ENCODE peak calls at places on chromosome 7, in five cellular contexts. D is fibroblast of pulmonary artery, Z is brain microvascular endothelial cell, X is heart left ventricle, P is endothelial cell of umbilical vein. V is an unnamed sample.

GRCh38 chr7:300048-300447 is 10.1 kb downstream of the FOXL3 start:
- DNase-seq in D (no peak), P (no peak), Z (no peak), X (no peak), V (no peak)

GRCh38 chr7:15889501-15889900 is 203.0 kb upstream of the MEOX2 start:
- DNase-seq in P (peak), X (peak), D (peak), Z (peak), V (peak)

GRCh38 chr7:46695045-46695708 is 774.1 kb upstream of the IGFBP3 start:
- DNase-seq in P (no peak), X (no peak), Z (no peak), D (no peak), V (peak)

GRCh38 chr7:19519443-19519977 is 189.3 kb downstream of the POLR1F start:
- DNase-seq in Z (peak), P (no peak), X (no peak), D (peak), V (no peak)

GRCh38 chr7:2032030-2032875 is 200.5 kb downstream of the MAD1L1 start:
- DNase-seq in X (peak), P (peak), Z (no peak), D (peak), V (peak)

GRCh38 chr7:12814797-12815196 is 127.4 kb downstream of the ARL4A start:
- DNase-seq in P (no peak), D (no peak), X (no peak), Z (no peak), V (no peak)

GRCh38 chr7:56033671-56034432 is 17.4 kb downstream of the PSPH start:
- DNase-seq in D (peak), Z (peak), P (peak), X (peak), V (peak)

GRCh38 chr7:42617781-42618457 is 294.0 kb downstream of the C7orf25 start:
- DNase-seq in D (no peak), P (no peak), X (no peak), Z (no peak), V (no peak)

GRCh38 chr7:100607111-100607510 is 4.9 kb downstream of the PCOLCE start:
- DNase-seq in P (no peak), Z (peak), X (no peak), D (no peak), V (peak)

GRCh38 chr7:85890244-85890811 is 703.5 kb upstream of the SEMA3D start:
- DNase-seq in X (no peak), D (peak), Z (no peak), P (peak), V (peak)

GRCh38 chr7:76372984-76373833 is 14.4 kb upstream of the YWHAG start:
- DNase-seq in X (no peak), D (peak), P (peak), Z (peak), V (peak)

DNA sequence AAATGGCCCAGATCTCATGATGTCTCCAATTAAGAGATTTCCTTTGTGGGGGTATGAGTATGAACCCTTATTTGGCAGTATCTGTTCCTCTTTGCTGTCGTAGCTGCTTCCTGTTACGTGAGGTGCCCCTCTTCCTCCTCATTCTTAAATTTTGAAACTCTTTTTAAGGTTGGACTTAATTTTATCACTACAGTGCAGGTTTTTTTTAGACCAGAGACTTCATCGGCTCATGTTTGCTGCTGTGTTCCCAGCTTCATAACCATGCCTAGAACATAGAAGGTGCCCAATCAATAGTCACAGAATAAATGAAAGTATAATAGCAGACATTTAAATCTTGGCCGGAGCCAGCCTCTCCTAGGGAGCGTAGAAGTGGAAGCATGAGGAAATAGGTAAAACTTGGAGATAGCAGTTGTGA is 2.4 kb downstream of the MIOS start:
- DNase-seq in X (no peak), P (no peak), D (no peak), Z (no peak), V (no peak)
- H3K4me3 ChIP-seq in X (peak), P (no peak), D (no peak), Z (no peak), V (no peak)

DNA sequence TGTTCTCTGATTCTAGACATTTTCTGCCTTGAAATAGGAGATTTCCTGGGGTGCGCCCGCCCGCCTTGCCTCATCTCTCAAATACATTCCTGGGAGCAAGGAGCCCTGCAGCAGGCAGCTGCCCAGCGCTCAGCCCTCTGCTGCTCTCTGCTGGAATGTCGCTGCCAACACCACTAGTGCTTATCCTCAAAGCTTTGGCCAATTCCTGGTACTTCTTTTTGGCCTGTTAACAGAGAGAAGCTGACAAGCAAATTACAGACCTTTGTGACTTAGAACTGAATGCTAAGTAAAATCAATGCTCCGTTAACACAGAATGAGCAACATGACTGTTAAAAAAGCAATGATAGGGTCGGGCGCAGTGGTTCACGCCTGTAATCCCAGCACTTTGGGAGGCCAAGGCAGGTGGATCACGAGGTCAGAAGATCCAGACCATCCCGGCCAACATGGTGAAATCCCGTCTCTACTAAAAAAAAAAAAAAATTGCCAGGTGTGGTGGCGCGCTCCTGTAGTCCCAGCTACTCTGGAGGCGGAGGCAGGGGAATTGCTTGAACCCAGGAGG is 41.9 kb upstream of the SYPL1 start:
- DNase-seq in P (peak), X (peak), Z (peak), D (peak), V (peak)
- TF ChIP-seq CTCF in P (peak), X (peak), Z (peak), D (peak), V (peak)

GRCh38 chr7:32378991-32379390 is 111.2 kb downstream of the LSM5 start:
- DNase-seq in X (no peak), Z (no peak), P (no peak), D (no peak), V (no peak)
- H3K4me3 ChIP-seq in X (no peak), Z (no peak), P (no peak), D (no peak), V (no peak)

GRCh38 chr7:68176974-68177373 is 1180.3 kb downstream of the TYW1 start:
- DNase-seq in D (peak), P (no peak), X (peak), Z (peak), V (peak)
- TF ChIP-seq CTCF in D (peak), P (peak), X (peak), Z (peak), V (peak)

GRCh38 chr7:107469836-107470416 is at the start of gene GPR22:
- DNase-seq in P (no peak), Z (no peak), X (no peak), D (no peak), V (no peak)
- H3K4me3 ChIP-seq in P (no peak), Z (no peak), X (peak), D (no peak), V (no peak)